ENCODE peak calls at places on chromosomes 13 and 19, in five cellular contexts. Z is H1, X is mesenchymal stem cell, M is trophoblast cell, F is neuronal stem cell. N is an unnamed sample. For H3K36me3, the result is how much of the 10 kb centered on the place peaks cover.

GRCh38 chr13:22696433-22696832 is 484.3 kb upstream of the SGCG start:
- DNase-seq in Z (no peak), F (no peak), X (no peak), M (no peak), N (no peak)

GRCh38 chr13:51494151-51494550 is 41.3 kb upstream of the INTS6 start:
- DNase-seq in X (no peak), Z (no peak), F (no peak), M (peak), N (peak)

GRCh38 chr13:109275848-109276247 is 510.5 kb downstream of the IRS2 start:
- DNase-seq in X (peak), M (no peak), Z (no peak), F (no peak), N (no peak)

GRCh38 chr13:36428083-36428482 is 4.2 kb upstream of the CCNA1 start:
- DNase-seq in X (no peak), F (no peak), M (peak), Z (no peak), N (no peak)

GRCh38 chr13:61685683-61686013 is 270.0 kb upstream of the PCDH20 start:
- DNase-seq in F (peak), M (no peak), Z (no peak), X (no peak), N (no peak)

GRCh38 chr13:114065141-114065925 is 67.1 kb downstream of the RASA3 start:
- DNase-seq in F (no peak), Z (peak), X (peak), M (peak), N (peak)

GRCh38 chr19:2811735-2812413 is 7.8 kb upstream of the ZNF554 start:
- DNase-seq in M (no peak), Z (no peak), X (no peak), F (no peak), N (no peak)

GRCh38 chr13:98094678-98095266 is 48.1 kb upstream of the FARP1 start:
- DNase-seq in X (no peak), M (no peak), F (no peak), Z (no peak), N (no peak)

GRCh38 chr13:99432637-99433542 is 68.4 kb upstream of the TM9SF2 start:
- DNase-seq in M (peak), F (peak), X (peak), Z (peak), N (peak)

GRCh38 chr19:3701200-3701599 is 932 bp upstream of the PIP5K1C start:
- DNase-seq in Z (no peak), M (no peak), F (no peak), X (no peak), N (no peak)

GRCh38 chr19:39052243-39052746 is 19.9 kb upstream of the FBXO27 start:
- DNase-seq in X (peak), Z (peak), M (peak), F (peak), N (peak)

GRCh38 chr19:3538965-3539742 is at the start of gene TEKTIP1:
- DNase-seq in Z (no peak), F (no peak), M (no peak), X (peak), N (no peak)

GRCh38 chr19:49339364-49340068 is 4.3 kb downstream of the CD37 start:
- DNase-seq in M (peak), F (peak), Z (peak), X (peak), N (peak)

GRCh38 chr19:35609881-35610353 is 2.6 kb upstream of the HAUS5 start:
- DNase-seq in X (no peak), Z (no peak), F (no peak), M (no peak), N (no peak)

GRCh38 chr19:13102666-13103584 is at the start of gene LYL1:
- DNase-seq in M (peak), X (no peak), F (no peak), Z (no peak), N (no peak)

GRCh38 chr13:57595775-57596174 is 35.8 kb upstream of the PCDH17 start:
- DNase-seq in X (no peak), Z (no peak), F (no peak), M (no peak), N (no peak)

GRCh38 chr19:45973564-45974338 is at the start of gene NOVA2:
- DNase-seq in Z (peak), M (peak), F (peak), X (peak), N (peak)

GRCh38 chr13:95707035-95707434 is 30.1 kb downstream of the DNAJC3 start:
- DNase-seq in Z (no peak), M (no peak), X (no peak), F (no peak), N (no peak)

GRCh38 chr19:35264281-35265125 is 4.3 kb upstream of the USF2 start:
- DNase-seq in M (no peak), X (no peak), F (no peak), Z (no peak), N (no peak)

GRCh38 chr19:8243146-8243545 is 34.0 kb downstream of the CERS4 start:
- DNase-seq in M (no peak), Z (no peak), F (no peak), X (no peak), N (no peak)

GRCh38 chr13:113947321-113948033 is 26.4 kb downstream of the C13orf46 start:
- DNase-seq in Z (no peak), M (no peak), F (no peak), X (peak), N (peak)

GRCh38 chr13:75656590-75656989 is 20.5 kb downstream of the LMO7 start:
- DNase-seq in Z (no peak), M (no peak), X (no peak), F (no peak), N (peak)

GRCh38 chr13:105159794-105160193 is 1375.7 kb downstream of the EFNB2 start:
- DNase-seq in X (no peak), F (no peak), Z (no peak), M (no peak), N (no peak)

GRCh38 chr19:13931582-13932378 is 6.4 kb downstream of the PODNL1 start:
- DNase-seq in Z (no peak), M (no peak), X (no peak), F (no peak), N (no peak)

GRCh38 chr13:24063281-24063851 is 97.2 kb upstream of the SPATA13 start:
- DNase-seq in F (no peak), X (no peak), M (no peak), Z (no peak), N (no peak)

GRCh38 chr19:5690955-5691204 is 785 bp downstream of the RPL36 start:
- DNase-seq in F (no peak), X (no peak), Z (no peak), M (no peak), N (no peak)

GRCh38 chr19:5692785-5693194 is 2.7 kb downstream of the RPL36 start:
- DNase-seq in F (no peak), X (peak), M (no peak), Z (no peak), N (no peak)

GRCh38 chr19:5691205-5691929 is 1.3 kb downstream of the RPL36 start:
- DNase-seq in X (peak), M (no peak), Z (no peak), F (no peak), N (peak)

GRCh38 chr19:5691930-5692784 is 2.1 kb downstream of the RPL36 start:
- DNase-seq in Z (no peak), M (no peak), F (no peak), X (peak), N (peak)

GRCh38 chr19:5690125-5690954 is at the start of gene RPL36:
- DNase-seq in Z (peak), X (peak), M (peak), F (peak), N (peak)
- H3K14ac ChIP-seq in Z (no peak), X (peak), M (peak), F (peak), N (peak)

GRCh38 chr19:1131718-1132552 is 28.1 kb downstream of the GPX4 start:
- DNase-seq in X (peak), M (peak), F (peak), Z (no peak), N (peak)
- H4K8ac ChIP-seq in X (peak), M (peak), F (no peak), Z (no peak), N (peak)

GRCh38 chr13:46267166-46267565 is 55.4 kb downstream of the LRRC63 start:
- DNase-seq in M (peak), F (no peak), X (no peak), Z (no peak), N (no peak)

GRCh38 chr13:46270416-46270815 is 58.7 kb downstream of the LRRC63 start:
- DNase-seq in F (no peak), M (no peak), X (no peak), Z (no peak), N (no peak)

DNA sequence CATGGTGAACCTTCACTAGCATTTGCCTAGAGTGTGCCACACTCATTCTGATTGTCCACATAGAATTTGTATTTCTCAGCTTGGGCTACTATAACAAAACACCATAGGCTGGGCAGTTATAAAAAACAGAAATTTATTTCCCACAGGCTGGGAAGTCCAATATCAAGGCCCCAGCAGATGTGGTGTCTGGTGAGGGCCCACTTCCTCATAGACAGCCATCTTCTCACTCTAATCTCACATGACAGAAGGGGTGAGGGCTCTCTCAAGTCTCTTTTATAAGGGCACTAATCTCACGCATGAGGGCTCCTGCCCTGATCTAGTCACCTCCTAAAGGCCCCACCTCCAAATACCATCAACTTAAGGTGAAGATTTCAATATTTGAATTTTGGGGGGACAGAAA is 53.6 kb downstream of the LRRC63 start:
- DNase-seq in F (no peak), M (no peak), X (no peak), Z (no peak), N (no peak)
- H3K36me3 ChIP-seq in F (under half), M (under half), X (under half), Z (under half), N (under half)

DNA sequence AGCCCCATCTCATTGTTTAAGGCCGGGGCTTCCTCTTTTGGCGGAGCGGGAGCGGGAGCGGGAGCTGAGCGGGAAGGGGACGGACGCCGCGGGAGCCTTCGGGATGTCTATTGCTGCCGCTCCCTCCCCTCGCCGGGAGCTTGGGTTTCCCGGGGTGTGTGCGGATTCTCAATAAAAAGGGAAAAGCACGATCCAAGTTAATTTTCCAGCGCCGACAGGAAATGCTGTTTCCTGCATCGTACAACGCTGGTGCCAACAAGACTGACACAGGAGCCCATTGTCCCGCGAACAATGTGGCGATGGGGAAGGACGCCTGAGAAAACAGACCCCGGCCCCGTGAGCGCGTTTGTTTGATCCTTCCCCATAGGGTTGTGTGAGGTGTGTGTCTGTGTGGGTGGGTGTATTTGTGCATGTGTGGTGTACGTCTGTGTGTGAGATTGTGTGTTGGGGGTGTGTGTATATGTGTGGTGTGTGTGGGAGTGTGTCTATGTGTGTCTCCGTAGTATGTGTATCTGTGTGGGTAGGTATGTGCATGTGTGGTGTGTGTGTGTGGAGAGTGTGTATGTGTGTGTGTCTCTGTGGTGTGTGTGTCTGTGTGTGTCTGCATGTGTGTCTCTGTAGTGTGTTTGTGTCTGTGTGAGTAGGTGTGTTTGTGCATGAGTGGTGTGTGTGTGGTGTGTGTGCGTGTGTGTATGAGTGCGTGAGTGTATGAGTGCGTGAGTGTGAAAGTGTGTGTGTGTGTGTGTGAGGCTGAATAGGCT is 36.4 kb upstream of the FLT1 start:
- DNase-seq in M (no peak), Z (peak), F (peak), X (peak), N (peak)
- H3K14ac ChIP-seq in M (no peak), Z (peak), F (peak), X (peak), N (peak)

DNA sequence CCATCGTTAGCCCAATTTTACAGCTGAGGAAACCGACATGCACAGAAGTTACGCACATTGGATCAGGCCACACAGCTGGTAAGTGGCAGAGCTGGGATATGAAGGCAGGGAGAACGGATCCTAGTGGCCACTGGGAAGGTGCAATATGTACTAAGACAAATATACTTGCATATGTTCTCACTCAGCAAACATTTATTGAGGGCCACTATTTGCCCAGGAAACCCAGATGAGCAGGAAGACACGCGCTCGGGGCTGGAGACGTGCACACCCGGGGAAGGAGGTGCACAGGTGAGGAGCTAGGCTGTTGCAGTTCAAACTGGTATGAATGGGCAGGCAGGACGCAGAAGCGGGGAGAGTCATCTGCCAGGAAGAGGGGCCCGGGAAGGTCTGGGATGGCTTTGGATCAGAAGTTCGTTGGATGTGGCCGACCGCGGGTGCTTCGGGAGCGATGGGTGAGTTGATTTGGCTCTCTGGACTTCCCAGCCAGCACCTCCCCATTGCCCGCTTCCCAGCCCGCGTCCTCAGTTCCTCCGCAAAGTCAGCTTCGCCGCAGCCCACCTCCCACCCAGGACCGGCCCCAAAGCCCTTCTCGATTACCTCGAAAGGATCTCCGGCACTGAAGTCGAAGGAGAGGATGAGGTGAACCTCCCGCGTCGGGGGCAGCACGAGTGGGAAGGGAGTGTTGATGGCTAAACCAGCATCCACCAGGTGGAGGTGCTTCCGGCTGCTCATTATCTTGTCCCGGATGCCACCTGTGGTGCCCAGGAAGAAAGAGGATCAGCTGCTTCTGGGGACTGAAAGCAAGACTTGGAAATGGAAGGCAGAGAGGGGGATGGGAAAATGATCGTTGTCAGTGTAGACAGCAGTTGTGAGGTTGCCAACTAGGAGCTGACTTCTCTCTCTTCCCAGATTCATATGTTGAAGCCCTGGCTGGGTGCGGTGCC is 17.8 kb upstream of the CABP5 start:
- DNase-seq in F (no peak), Z (peak), X (no peak), M (no peak), N (no peak)
- H4K8ac ChIP-seq in F (no peak), Z (peak), X (no peak), M (no peak), N (no peak)

DNA sequence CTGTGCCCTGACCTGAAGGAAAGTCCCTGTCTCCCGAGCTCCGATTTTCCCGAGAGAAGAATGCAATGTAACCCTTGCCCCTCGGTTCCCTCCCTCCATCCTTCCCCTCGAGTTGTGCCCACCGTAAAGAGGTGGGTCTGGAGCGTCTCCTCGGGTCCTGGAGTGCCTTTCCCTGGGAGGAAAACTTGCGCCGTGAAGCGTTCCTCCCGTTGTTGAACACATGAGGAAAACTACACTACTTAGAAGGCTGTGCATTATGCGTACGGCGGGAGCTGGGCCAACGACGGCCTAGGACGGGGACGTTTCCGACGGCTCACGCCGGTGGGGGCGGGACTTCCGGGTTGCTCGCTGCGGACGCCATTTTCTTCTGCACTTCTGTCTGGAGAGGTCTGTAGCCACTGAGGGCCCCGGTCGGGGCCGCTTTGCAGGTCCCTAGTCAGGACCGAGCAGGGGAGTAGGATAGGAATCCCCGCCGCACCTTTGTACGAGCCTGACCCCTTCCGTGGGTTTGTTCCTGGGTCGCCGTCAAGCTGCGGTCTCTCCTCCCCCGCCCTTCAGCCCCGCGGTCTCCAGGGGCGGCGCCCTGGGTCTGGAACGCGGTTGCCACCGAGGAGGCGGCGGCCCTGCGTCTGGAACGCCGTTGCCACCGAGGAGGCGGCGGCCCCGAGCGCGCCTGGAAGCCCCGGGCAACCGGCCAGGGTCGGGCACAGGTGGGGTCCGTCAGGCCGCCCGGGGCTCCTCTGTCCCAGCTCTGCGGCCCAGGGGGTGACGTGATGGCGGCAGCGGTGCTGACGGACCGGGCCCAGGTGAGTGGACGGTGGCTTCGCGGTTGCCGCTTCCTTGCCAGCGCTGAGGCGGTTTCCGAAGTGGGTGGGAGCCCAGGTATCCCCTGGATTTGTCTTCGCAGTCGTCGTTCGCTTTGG is at the start of gene ZNF264:
- DNase-seq in Z (peak), M (peak), F (peak), X (peak), N (peak)
- H3K36me3 ChIP-seq in Z (under half), M (under half), F (under half), X (under half), N (under half)

DNA sequence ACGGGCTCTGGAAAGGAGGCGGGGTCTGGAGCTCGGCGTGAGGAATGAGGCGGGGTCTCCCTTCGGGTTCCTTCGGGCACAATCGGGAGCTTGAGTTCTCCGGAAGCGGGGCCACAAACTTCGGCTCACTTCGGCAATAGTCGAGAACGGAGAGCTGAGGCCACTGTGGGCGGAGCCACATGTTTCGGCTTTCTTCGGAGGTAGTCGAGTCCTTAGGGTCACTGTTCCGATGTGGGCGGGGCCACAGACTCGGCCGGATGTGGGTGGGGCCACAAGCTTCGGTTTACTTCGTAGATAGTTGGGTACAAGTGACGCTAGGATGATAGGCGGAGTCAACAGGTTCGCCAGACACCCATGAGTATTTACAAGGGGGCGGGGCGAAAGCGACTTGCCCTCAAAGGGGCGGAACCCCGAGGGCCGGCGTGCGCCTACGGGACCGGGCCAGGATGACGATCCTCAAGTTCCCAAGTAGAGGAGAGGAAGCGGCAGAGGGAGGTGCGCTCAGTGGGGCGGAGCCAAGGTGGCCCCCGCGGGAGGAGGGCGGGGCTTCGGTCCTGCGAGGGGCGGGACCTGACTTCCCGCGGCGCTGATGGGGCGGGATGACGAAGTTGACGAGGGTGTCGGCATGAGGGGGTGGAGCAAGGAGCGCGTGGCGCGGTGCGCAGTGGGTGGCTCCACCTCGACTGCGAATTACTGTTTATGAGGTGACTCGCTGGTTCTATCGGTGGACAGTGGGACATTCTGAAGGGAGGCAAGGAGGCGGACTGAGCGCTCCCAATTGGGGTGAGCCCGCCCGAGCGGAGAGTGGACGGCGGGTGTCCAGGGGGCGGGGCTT is 505 bp upstream of the MBOAT7 start:
- DNase-seq in F (peak), M (peak), X (peak), Z (peak), N (peak)
- H3K14ac ChIP-seq in F (no peak), M (peak), X (peak), Z (no peak), N (peak)

N was measured in IMR-90.